ENCODE peak calls at places on chromosomes 2 and 18, in four cellular contexts. One of them, this sample, is unnamed.

GRCh38 chr2:1736997-1737480 is 7.3 kb downstream of the PXDN start:
- DNase-seq in transverse colon: no peak
- DNase-seq in upper lobe of right lung: peak; percentile 28
- DNase-seq in mucosa of descending colon: peak; percentile 21
- DNase-seq in this sample: peak; percentile 47

GRCh38 chr2:198127627-198128026 is 323.2 kb downstream of the PLCL1 start:
- DNase-seq in transverse colon: peak; percentile 17
- DNase-seq in upper lobe of right lung: no peak
- DNase-seq in mucosa of descending colon: peak; percentile 19
- DNase-seq in this sample: peak; percentile 32

GRCh38 chr2:11505652-11506610 is 27.9 kb upstream of the GREB1 start:
- DNase-seq in transverse colon: no peak
- DNase-seq in upper lobe of right lung: no peak
- DNase-seq in mucosa of descending colon: no peak
- DNase-seq in this sample: no peak

GRCh38 chr18:32383040-32383819 is 87.5 kb downstream of the GAREM1 start:
- DNase-seq in transverse colon: no peak
- DNase-seq in upper lobe of right lung: no peak
- DNase-seq in mucosa of descending colon: no peak
- DNase-seq in this sample: no peak

GRCh38 chr2:56801214-56801613 is 617.4 kb downstream of the CCDC85A start:
- DNase-seq in transverse colon: no peak
- DNase-seq in upper lobe of right lung: no peak
- DNase-seq in mucosa of descending colon: no peak
- DNase-seq in this sample: no peak

GRCh38 chr2:85216051-85216431 is 82.8 kb downstream of the TCF7L1 start:
- DNase-seq in transverse colon: no peak
- DNase-seq in upper lobe of right lung: no peak
- DNase-seq in mucosa of descending colon: no peak
- DNase-seq in this sample: no peak

GRCh38 chr2:23525137-23525765 is 140.3 kb downstream of the KLHL29 start:
- DNase-seq in transverse colon: no peak
- DNase-seq in upper lobe of right lung: no peak
- DNase-seq in mucosa of descending colon: no peak
- DNase-seq in this sample: no peak

GRCh38 chr2:237464757-237465391 is 22.2 kb upstream of the MLPH start:
- DNase-seq in transverse colon: no peak
- DNase-seq in upper lobe of right lung: no peak
- DNase-seq in mucosa of descending colon: no peak
- DNase-seq in this sample: no peak

GRCh38 chr2:118120001-118120400 is 31.7 kb downstream of the INSIG2 start:
- DNase-seq in transverse colon: no peak
- DNase-seq in upper lobe of right lung: no peak
- DNase-seq in mucosa of descending colon: no peak
- DNase-seq in this sample: no peak

GRCh38 chr18:23926590-23926989 is 88.0 kb upstream of the TTC39C start:
- DNase-seq in transverse colon: no peak
- DNase-seq in upper lobe of right lung: no peak
- DNase-seq in mucosa of descending colon: no peak
- DNase-seq in this sample: no peak

GRCh38 chr18:63848159-63848558 is 39.3 kb upstream of the SERPINB2 start:
- DNase-seq in transverse colon: no peak
- DNase-seq in upper lobe of right lung: no peak
- DNase-seq in mucosa of descending colon: no peak
- DNase-seq in this sample: no peak

GRCh38 chr18:54717673-54718435 is 110.4 kb upstream of the RAB27B start:
- DNase-seq in transverse colon: no peak
- DNase-seq in upper lobe of right lung: no peak
- DNase-seq in mucosa of descending colon: no peak
- DNase-seq in this sample: no peak

GRCh38 chr2:108923019-108923700 is 65.9 kb downstream of the EDAR start:
- DNase-seq in transverse colon: no peak
- DNase-seq in upper lobe of right lung: peak; percentile 57
- DNase-seq in mucosa of descending colon: no peak
- DNase-seq in this sample: peak; percentile 39

GRCh38 chr18:58097127-58097906 is 53.3 kb downstream of the NEDD4L start:
- DNase-seq in transverse colon: no peak
- DNase-seq in upper lobe of right lung: peak; percentile 74
- DNase-seq in mucosa of descending colon: no peak
- DNase-seq in this sample: peak; percentile 79

GRCh38 chr2:216372761-216373291 is 543 bp upstream of the MARCHF4 start:
- DNase-seq in transverse colon: no peak
- DNase-seq in upper lobe of right lung: no peak
- DNase-seq in mucosa of descending colon: no peak
- DNase-seq in this sample: no peak

GRCh38 chr2:176079851-176080539 is 3.8 kb downstream of the EVX2 start:
- DNase-seq in transverse colon: no peak
- DNase-seq in upper lobe of right lung: peak; percentile 63
- DNase-seq in mucosa of descending colon: peak; percentile 59
- DNase-seq in this sample: peak; percentile 34

GRCh38 chr2:60091884-60092283 is 461.6 kb downstream of the BCL11A start:
- DNase-seq in transverse colon: peak; percentile 81
- DNase-seq in upper lobe of right lung: no peak
- DNase-seq in mucosa of descending colon: peak; percentile 48
- DNase-seq in this sample: peak; percentile 31

GRCh38 chr18:57353940-57354461 is 1.6 kb downstream of the ST8SIA3 start:
- DNase-seq in transverse colon: no peak
- DNase-seq in upper lobe of right lung: no peak
- DNase-seq in mucosa of descending colon: peak; percentile 46
- DNase-seq in this sample: peak; percentile 56

GRCh38 chr18:48983793-48984437 is 33.1 kb upstream of the SMAD7 start:
- DNase-seq in transverse colon: no peak
- DNase-seq in upper lobe of right lung: no peak
- DNase-seq in mucosa of descending colon: no peak
- DNase-seq in this sample: peak; percentile 45

GRCh38 chr2:196453613-196454047 is 185.9 kb upstream of the CCDC150 start:
- DNase-seq in transverse colon: peak; percentile 31
- DNase-seq in upper lobe of right lung: no peak
- DNase-seq in mucosa of descending colon: no peak
- DNase-seq in this sample: no peak

GRCh38 chr18:2654105-2654827 is 1.3 kb upstream of the SMCHD1 start:
- DNase-seq in transverse colon: no peak
- DNase-seq in upper lobe of right lung: no peak
- DNase-seq in mucosa of descending colon: no peak
- DNase-seq in this sample: no peak

GRCh38 chr2:238743243-238744068 is 104.4 kb upstream of the TWIST2 start:
- DNase-seq in transverse colon: no peak
- DNase-seq in upper lobe of right lung: no peak
- DNase-seq in mucosa of descending colon: no peak
- DNase-seq in this sample: no peak

GRCh38 chr2:950627-950992 is at the start of gene SNTG2:
- DNase-seq in transverse colon: peak; percentile 48
- DNase-seq in upper lobe of right lung: no peak
- DNase-seq in mucosa of descending colon: peak; percentile 69
- DNase-seq in this sample: no peak

GRCh38 chr2:42875880-42876279 is 83.5 kb upstream of the HAAO start:
- DNase-seq in transverse colon: no peak
- DNase-seq in upper lobe of right lung: no peak
- DNase-seq in mucosa of descending colon: no peak
- DNase-seq in this sample: no peak

GRCh38 chr2:222946700-222947278 is 86.0 kb downstream of the ACSL3 start:
- DNase-seq in transverse colon: no peak
- DNase-seq in upper lobe of right lung: no peak
- DNase-seq in mucosa of descending colon: no peak
- DNase-seq in this sample: no peak

GRCh38 chr2:111897924-111898702 is at the start of gene MERTK:
- DNase-seq in transverse colon: peak; percentile 86
- DNase-seq in upper lobe of right lung: peak; percentile 94
- DNase-seq in mucosa of descending colon: peak; percentile 86
- DNase-seq in this sample: peak; percentile 95

GRCh38 chr2:164810843-164811242 is 30.8 kb downstream of the COBLL1 start:
- DNase-seq in transverse colon: no peak
- DNase-seq in upper lobe of right lung: no peak
- DNase-seq in mucosa of descending colon: no peak
- DNase-seq in this sample: no peak

GRCh38 chr2:101188683-101189405 is 37.7 kb upstream of the TBC1D8 start:
- DNase-seq in transverse colon: peak; percentile 49
- DNase-seq in upper lobe of right lung: no peak
- DNase-seq in mucosa of descending colon: peak; percentile 54
- DNase-seq in this sample: no peak

GRCh38 chr2:228348653-228349052 is 167.2 kb upstream of the SPHKAP start:
- DNase-seq in transverse colon: no peak
- DNase-seq in upper lobe of right lung: no peak
- DNase-seq in mucosa of descending colon: no peak
- DNase-seq in this sample: no peak

GRCh38 chr2:228339525-228339924 is 158.0 kb upstream of the SPHKAP start:
- DNase-seq in transverse colon: no peak
- DNase-seq in upper lobe of right lung: no peak
- DNase-seq in mucosa of descending colon: no peak
- DNase-seq in this sample: no peak

DNA sequence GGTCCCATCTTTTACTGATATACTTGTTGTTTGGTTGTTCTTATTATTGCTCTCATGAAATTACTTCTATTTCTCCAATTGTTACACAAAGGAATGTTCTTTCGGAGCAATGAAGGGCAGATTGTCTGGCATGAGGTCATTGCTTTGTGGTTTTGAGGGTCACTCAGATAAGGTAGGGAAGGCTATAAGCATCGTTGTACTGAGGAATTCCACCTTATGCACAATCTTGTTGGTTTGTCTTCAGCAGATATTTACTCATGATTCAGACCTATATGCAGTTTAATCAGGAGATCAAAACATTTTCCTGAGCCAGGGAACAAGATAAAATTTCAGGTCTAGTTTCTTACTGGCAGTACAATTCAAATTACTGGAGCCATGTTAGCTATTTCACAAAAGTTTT is 163.0 kb upstream of the SPHKAP start:
- DNase-seq in transverse colon: no peak
- DNase-seq in upper lobe of right lung: no peak
- DNase-seq in mucosa of descending colon: no peak
- DNase-seq in this sample: no peak
- H3K9me3 ChIP-seq in transverse colon: no peaks in the 10 kb centered on the region
- H3K9me3 ChIP-seq in upper lobe of right lung: no peaks in the 10 kb centered on the region
- H3K9me3 ChIP-seq in mucosa of descending colon: no peaks in the 10 kb centered on the region
- H3K9me3 ChIP-seq in this sample: no peaks in the 10 kb centered on the region

GRCh38 chr2:219501849-219502248 is 3.2 kb downstream of the GMPPA start:
- DNase-seq in transverse colon: no peak
- DNase-seq in upper lobe of right lung: no peak
- DNase-seq in mucosa of descending colon: no peak
- DNase-seq in this sample: no peak
- H3K36me3 ChIP-seq in transverse colon: peaks cover 5% of the 10 kb centered on the region
- H3K36me3 ChIP-seq in upper lobe of right lung: peaks cover 29% of the 10 kb centered on the region
- H3K36me3 ChIP-seq in mucosa of descending colon: no peaks in the 10 kb centered on the region
- H3K36me3 ChIP-seq in this sample: peaks cover 9% of the 10 kb centered on the region

GRCh38 chr18:28036481-28036880 is 140.4 kb downstream of the CDH2 start:
- DNase-seq in transverse colon: no peak
- DNase-seq in upper lobe of right lung: no peak
- DNase-seq in mucosa of descending colon: no peak
- DNase-seq in this sample: no peak
- H3K4me3 ChIP-seq in transverse colon: no peak overlapping the region
- H3K4me3 ChIP-seq in upper lobe of right lung: no peak overlapping the region
- H3K4me3 ChIP-seq in mucosa of descending colon: no peak overlapping the region
- H3K4me3 ChIP-seq in this sample: no peak overlapping the region

DNA sequence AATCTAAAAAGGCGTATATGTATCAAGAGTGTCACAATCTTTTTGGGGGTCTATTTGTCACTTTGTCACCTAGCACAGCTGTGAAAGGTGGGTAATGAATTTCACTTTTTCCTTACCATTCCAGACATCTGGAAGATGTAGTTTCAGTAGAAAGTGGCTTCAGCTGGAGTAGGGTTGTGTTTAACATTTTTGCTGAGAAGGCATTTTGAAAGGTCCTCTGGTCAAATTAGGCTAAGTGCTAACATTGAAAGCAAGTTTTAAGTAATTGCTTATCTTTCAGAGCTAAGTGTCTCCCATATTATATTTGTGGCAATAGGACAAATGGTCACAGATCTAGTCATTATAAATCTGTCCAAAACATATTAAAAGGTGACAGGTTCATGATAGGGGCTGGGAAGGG is 542.1 kb upstream of the SPHKAP start:
- DNase-seq in transverse colon: no peak
- DNase-seq in upper lobe of right lung: no peak
- DNase-seq in mucosa of descending colon: no peak
- DNase-seq in this sample: no peak
- H3K9me3 ChIP-seq in transverse colon: no peaks in the 10 kb centered on the region
- H3K9me3 ChIP-seq in upper lobe of right lung: no peaks in the 10 kb centered on the region
- H3K9me3 ChIP-seq in mucosa of descending colon: no peaks in the 10 kb centered on the region
- H3K9me3 ChIP-seq in this sample: no peaks in the 10 kb centered on the region

DNA sequence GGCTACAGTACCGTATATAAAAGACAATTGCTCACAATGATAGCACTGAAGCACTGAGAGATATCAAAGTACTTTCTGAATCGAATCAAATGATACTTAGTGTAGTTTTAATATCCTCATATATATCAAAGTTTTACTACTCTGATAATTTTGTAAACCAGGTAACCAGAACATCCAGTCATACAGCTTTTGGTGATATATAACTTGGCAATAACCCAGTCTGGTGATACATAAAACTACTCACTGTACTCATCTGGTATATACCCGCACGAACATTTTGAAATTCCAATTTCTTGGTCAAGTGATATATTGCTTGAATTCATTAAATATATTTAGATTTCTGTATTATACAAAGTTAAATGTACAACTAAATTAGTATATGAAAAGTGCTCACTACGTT is 20.5 kb downstream of the SLC39A6 start:
- DNase-seq in transverse colon: no peak
- DNase-seq in upper lobe of right lung: no peak
- DNase-seq in mucosa of descending colon: no peak
- DNase-seq in this sample: no peak
- H3K36me3 ChIP-seq in transverse colon: peaks cover 26% of the 10 kb centered on the region
- H3K36me3 ChIP-seq in upper lobe of right lung: peaks cover 31% of the 10 kb centered on the region
- H3K36me3 ChIP-seq in mucosa of descending colon: no peaks in the 10 kb centered on the region
- H3K36me3 ChIP-seq in this sample: no peaks in the 10 kb centered on the region

GRCh38 chr2:73970850-73971471 is 13.7 kb upstream of the TET3 start:
- DNase-seq in transverse colon: peak; percentile 82
- DNase-seq in upper lobe of right lung: peak; percentile 88
- DNase-seq in mucosa of descending colon: peak; percentile 83
- DNase-seq in this sample: peak; percentile 71
- H3K4me3 ChIP-seq in transverse colon: no peak overlapping the region
- H3K4me3 ChIP-seq in upper lobe of right lung: no peak overlapping the region
- H3K4me3 ChIP-seq in mucosa of descending colon: no peak overlapping the region
- H3K4me3 ChIP-seq in this sample: no peak overlapping the region

GRCh38 chr2:207375207-207375875 is 154.4 kb upstream of the CREB1 start:
- DNase-seq in transverse colon: no peak
- DNase-seq in upper lobe of right lung: no peak
- DNase-seq in mucosa of descending colon: no peak
- DNase-seq in this sample: no peak
- H3K9me3 ChIP-seq in transverse colon: no peaks in the 10 kb centered on the region
- H3K9me3 ChIP-seq in upper lobe of right lung: peaks cover 5% of the 10 kb centered on the region
- H3K9me3 ChIP-seq in mucosa of descending colon: peaks cover 2% of the 10 kb centered on the region
- H3K9me3 ChIP-seq in this sample: no peaks in the 10 kb centered on the region

GRCh38 chr2:127490283-127490682 is 36.0 kb downstream of the IWS1 start:
- DNase-seq in transverse colon: no peak
- DNase-seq in upper lobe of right lung: no peak
- DNase-seq in mucosa of descending colon: no peak
- DNase-seq in this sample: no peak
- H3K36me3 ChIP-seq in transverse colon: peaks cover 81% of the 10 kb centered on the region
- H3K36me3 ChIP-seq in upper lobe of right lung: peaks cover 100% of the 10 kb centered on the region
- H3K36me3 ChIP-seq in mucosa of descending colon: peaks cover 12% of the 10 kb centered on the region
- H3K36me3 ChIP-seq in this sample: peaks cover 11% of the 10 kb centered on the region

GRCh38 chr2:173370198-173370597 is 15.5 kb downstream of the CDCA7 start:
- DNase-seq in transverse colon: no peak
- DNase-seq in upper lobe of right lung: no peak
- DNase-seq in mucosa of descending colon: no peak
- DNase-seq in this sample: no peak

GRCh38 chr2:173374634-173375033 is 20.0 kb downstream of the CDCA7 start:
- DNase-seq in transverse colon: no peak
- DNase-seq in upper lobe of right lung: no peak
- DNase-seq in mucosa of descending colon: no peak
- DNase-seq in this sample: no peak

GRCh38 chr2:173371023-173371422 is 16.4 kb downstream of the CDCA7 start:
- DNase-seq in transverse colon: no peak
- DNase-seq in upper lobe of right lung: no peak
- DNase-seq in mucosa of descending colon: no peak
- DNase-seq in this sample: no peak

GRCh38 chr2:173373286-173373685 is 18.6 kb downstream of the CDCA7 start:
- DNase-seq in transverse colon: no peak
- DNase-seq in upper lobe of right lung: no peak
- DNase-seq in mucosa of descending colon: no peak
- DNase-seq in this sample: no peak
- H3K4me3 ChIP-seq in transverse colon: no peak overlapping the region
- H3K4me3 ChIP-seq in upper lobe of right lung: no peak overlapping the region
- H3K4me3 ChIP-seq in mucosa of descending colon: no peak overlapping the region
- H3K4me3 ChIP-seq in this sample: no peak overlapping the region

This sample was measured in right lobe of liver.